ENCODE peak calls at places on chromosome 12, in four cellular contexts. W is left ventricle myocardium inferior, N is Panc1, K is mammary epithelial cell. B is an unnamed sample.

GRCh38 chr12:12749433-12749832 is 32.3 kb downstream of the CDKN1B start:
- DNase-seq in W (no peak), N (no peak), K (no peak), B (peak; percentile 80)

GRCh38 chr12:3753549-3754284 is 808 bp upstream of the CRACR2A start:
- DNase-seq in W (peak; percentile 41), N (no peak), K (no peak), B (peak; percentile 82)

GRCh38 chr12:6492838-6493579 is at the start of gene MRPL51:
- DNase-seq in W (peak; percentile 97), N (peak; percentile 73), K (peak; percentile 92), B (peak; percentile 97)

GRCh38 chr12:107349008-107349747 is 255.8 kb upstream of the CRY1 start:
- DNase-seq in W (no peak), N (peak; percentile 27), K (peak; percentile 98), B (no peak)

GRCh38 chr12:114767906-114768697 is 84.1 kb upstream of the TBX3 start:
- DNase-seq in W (no peak), N (no peak), K (no peak), B (no peak)

GRCh38 chr12:131892711-131893604 is 1.5 kb upstream of the ULK1 start:
- DNase-seq in W (no peak), N (no peak), K (no peak), B (peak; percentile 57)

GRCh38 chr12:81257952-81258551 is 180.2 kb downstream of the ACSS3 start:
- DNase-seq in W (no peak), N (no peak), K (peak; percentile 26), B (no peak)

GRCh38 chr12:52498971-52499370 is 5.9 kb upstream of the KRT6A start:
- DNase-seq in W (no peak), N (no peak), K (no peak), B (no peak)

GRCh38 chr12:83700858-83701257 is 1014.2 kb downstream of the TMTC2 start:
- DNase-seq in W (no peak), N (no peak), K (peak; percentile 71), B (no peak)

GRCh38 chr12:100464529-100464928 is 9.1 kb upstream of the NR1H4 start:
- DNase-seq in W (no peak), N (no peak), K (no peak), B (no peak)

GRCh38 chr12:1934831-1935230 is 16.4 kb upstream of the CACNA2D4 start:
- DNase-seq in W (no peak), N (no peak), K (no peak), B (no peak)

GRCh38 chr12:1934068-1934467 is 15.6 kb upstream of the CACNA2D4 start:
- DNase-seq in W (no peak), N (no peak), K (no peak), B (peak; percentile 64)

GRCh38 chr12:1936406-1937320 is 18.2 kb upstream of the CACNA2D4 start:
- DNase-seq in W (peak; percentile 65), N (no peak), K (peak; percentile 19), B (peak; percentile 98)

GRCh38 chr12:1935242-1935641 is 16.8 kb upstream of the CACNA2D4 start:
- DNase-seq in W (no peak), N (no peak), K (no peak), B (no peak)

DNA sequence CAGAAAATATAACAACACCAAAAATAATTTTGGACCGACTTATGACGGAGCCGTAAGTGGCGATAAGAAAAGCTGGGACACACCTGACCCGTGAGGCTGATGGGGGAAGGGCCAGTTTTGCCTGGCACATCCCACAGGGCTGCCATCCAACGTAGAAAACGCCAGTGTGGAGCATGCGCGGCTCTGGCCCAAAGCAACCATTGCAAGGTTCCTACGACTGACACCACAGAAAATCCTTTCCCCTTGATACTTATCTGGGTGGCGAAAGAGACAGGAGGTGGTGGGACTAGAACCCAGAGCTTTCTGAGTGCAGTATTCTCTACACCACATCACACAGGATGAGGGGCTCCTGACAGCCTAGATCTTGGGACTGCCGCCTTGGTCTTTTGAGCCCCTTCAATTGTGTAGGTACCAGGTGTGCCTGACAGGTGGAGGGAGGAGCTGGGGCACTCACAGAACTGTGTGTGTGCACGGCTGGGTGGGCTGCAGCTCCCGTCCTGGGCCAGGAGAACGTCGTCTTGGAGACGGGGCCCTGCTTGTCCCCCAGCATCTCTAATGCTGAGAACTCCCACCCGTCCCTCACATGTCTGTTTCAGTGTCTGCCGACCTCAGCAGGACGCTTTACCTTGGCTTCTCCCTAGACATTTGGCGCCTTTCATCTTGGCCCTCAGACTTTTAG is 17.4 kb upstream of the CACNA2D4 start:
- DNase-seq in W (no peak), N (no peak), K (no peak), B (peak; percentile 64)
- H3K27ac ChIP-seq in W (peak overlapping the region; percentile 57), N (no peak overlapping the region), K (no peak overlapping the region), B (no peak overlapping the region)

GRCh38 chr12:94353130-94353529 is 106.5 kb downstream of the CEP83 start:
- DNase-seq in W (no peak), N (no peak), K (no peak), B (no peak)
- H3K9me3 ChIP-seq in W (peaks cover 71% of the 10 kb centered on the region), N (peaks cover 38% of the 10 kb centered on the region), K (peaks cover 23% of the 10 kb centered on the region), B (peaks cover 5% of the 10 kb centered on the region)

GRCh38 chr12:110010853-110011835 is 11.9 kb downstream of the ANKRD13A start:
- DNase-seq in W (no peak), N (no peak), K (no peak), B (no peak)

GRCh38 chr12:110020956-110021355 is 21.7 kb downstream of the ANKRD13A start:
- DNase-seq in W (no peak), N (no peak), K (no peak), B (no peak)

GRCh38 chr12:110012137-110012536 is 12.9 kb downstream of the ANKRD13A start:
- DNase-seq in W (no peak), N (no peak), K (no peak), B (no peak)

GRCh38 chr12:110012659-110013058 is 13.4 kb downstream of the ANKRD13A start:
- DNase-seq in W (no peak), N (no peak), K (no peak), B (peak; percentile 72)

DNA sequence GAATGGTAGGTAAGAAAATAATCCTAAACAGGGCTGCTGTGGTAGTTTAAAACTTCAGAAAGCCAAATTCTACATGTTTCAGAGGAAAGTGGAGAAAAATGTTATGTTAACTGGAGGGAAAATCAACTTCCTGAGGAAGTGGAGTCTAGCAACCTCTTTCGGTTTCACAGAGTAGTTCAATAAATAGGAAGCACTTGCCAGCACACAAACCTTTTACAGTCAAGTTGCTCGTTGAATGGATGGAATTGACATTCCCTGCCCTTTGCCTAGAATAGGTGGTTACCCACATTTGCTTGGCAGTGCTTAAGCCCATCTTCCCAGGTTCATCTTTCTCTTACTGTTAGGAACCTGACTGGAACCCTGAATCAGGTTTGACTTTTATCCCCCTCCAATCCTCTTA is 15.9 kb downstream of the ANKRD13A start:
- DNase-seq in W (no peak), N (no peak), K (no peak), B (no peak)
- H3K27ac ChIP-seq in W (peak overlapping the region; percentile 1), N (no peak overlapping the region), K (no peak overlapping the region), B (no peak overlapping the region)

GRCh38 chr12:94322346-94322745 is 137.3 kb downstream of the CEP83 start:
- DNase-seq in W (no peak), N (no peak), K (no peak), B (no peak)
- H3K9me3 ChIP-seq in W (peaks cover 29% of the 10 kb centered on the region), N (peaks cover 5% of the 10 kb centered on the region), K (peaks cover 6% of the 10 kb centered on the region), B (peaks cover 6% of the 10 kb centered on the region)

B was measured in osteoblast.